ENCODE peak calls at places on chromosome 11, in seven cellular contexts. One of them, this sample, is unnamed.
A peak's percentile ranks its signal among the peaks of the same experiment; 100 is the strongest.

GRCh38 chr11:61181489-61181888 is 20.3 kb upstream of the VPS37C start:
- DNase-seq in dorsolateral prefrontal cortex: no peak
- DNase-seq in substantia nigra: no peak
- DNase-seq in NCI-H446 treated with DMSO at 0.1 percent for 48 hours: no peak
- DNase-seq in heart left ventricle: no peak
- DNase-seq in HCT116: no peak
- DNase-seq in LoVo: no peak
- DNase-seq in this sample: no peak

GRCh38 chr11:62337682-62338181 is 484 bp downstream of the ASRGL1 start:
- DNase-seq in NCI-H446 treated with DMSO at 0.1 percent for 48 hours: no peak
- DNase-seq in substantia nigra: no peak
- DNase-seq in HCT116: no peak
- DNase-seq in dorsolateral prefrontal cortex: peak; percentile 51
- DNase-seq in heart left ventricle: peak; percentile 28
- DNase-seq in LoVo: peak; percentile 42
- DNase-seq in this sample: peak; percentile 41

GRCh38 chr11:92204731-92205130 is 19.9 kb upstream of the FAT3 start:
- DNase-seq in LoVo: no peak
- DNase-seq in NCI-H446 treated with DMSO at 0.1 percent for 48 hours: peak; percentile 97
- DNase-seq in substantia nigra: no peak
- DNase-seq in HCT116: no peak
- DNase-seq in heart left ventricle: peak; percentile 48
- DNase-seq in dorsolateral prefrontal cortex: no peak
- DNase-seq in this sample: no peak

GRCh38 chr11:45145421-45146071 is 893 bp upstream of the PRDM11 start:
- DNase-seq in LoVo: no peak
- DNase-seq in dorsolateral prefrontal cortex: no peak
- DNase-seq in HCT116: no peak
- DNase-seq in substantia nigra: no peak
- DNase-seq in NCI-H446 treated with DMSO at 0.1 percent for 48 hours: no peak
- DNase-seq in heart left ventricle: peak; percentile 46
- DNase-seq in this sample: peak; percentile 14

GRCh38 chr11:64156235-64157011 is 9.5 kb downstream of the MACROD1 start:
- DNase-seq in substantia nigra: no peak
- DNase-seq in HCT116: no peak
- DNase-seq in heart left ventricle: peak; percentile 81
- DNase-seq in dorsolateral prefrontal cortex: peak; percentile 81
- DNase-seq in LoVo: no peak
- DNase-seq in NCI-H446 treated with DMSO at 0.1 percent for 48 hours: no peak
- DNase-seq in this sample: peak; percentile 75

GRCh38 chr11:60084866-60085265 is 3.6 kb upstream of the MS4A2 start:
- DNase-seq in dorsolateral prefrontal cortex: no peak
- DNase-seq in NCI-H446 treated with DMSO at 0.1 percent for 48 hours: peak; percentile 31
- DNase-seq in substantia nigra: no peak
- DNase-seq in heart left ventricle: no peak
- DNase-seq in HCT116: no peak
- DNase-seq in LoVo: no peak
- DNase-seq in this sample: no peak

GRCh38 chr11:123129920-123130319 is 65.1 kb downstream of the CLMP start:
- DNase-seq in heart left ventricle: no peak
- DNase-seq in NCI-H446 treated with DMSO at 0.1 percent for 48 hours: no peak
- DNase-seq in LoVo: no peak
- DNase-seq in dorsolateral prefrontal cortex: no peak
- DNase-seq in HCT116: no peak
- DNase-seq in substantia nigra: no peak
- DNase-seq in this sample: no peak

GRCh38 chr11:87127131-87127530 is 89.4 kb downstream of the TMEM135 start:
- DNase-seq in HCT116: no peak
- DNase-seq in heart left ventricle: no peak
- DNase-seq in NCI-H446 treated with DMSO at 0.1 percent for 48 hours: no peak
- DNase-seq in dorsolateral prefrontal cortex: no peak
- DNase-seq in LoVo: no peak
- DNase-seq in substantia nigra: no peak
- DNase-seq in this sample: no peak

GRCh38 chr11:37786214-37786755 is 1188.2 kb upstream of the RAG2 start:
- DNase-seq in heart left ventricle: no peak
- DNase-seq in LoVo: no peak
- DNase-seq in HCT116: no peak
- DNase-seq in NCI-H446 treated with DMSO at 0.1 percent for 48 hours: no peak
- DNase-seq in dorsolateral prefrontal cortex: no peak
- DNase-seq in substantia nigra: no peak
- DNase-seq in this sample: no peak